ENCODE peak calls at places on chromosomes 4 and X, in five cellular contexts. D, A, R, T and Y are unnamed samples.

GRCh38 chr4:74932832-74933561 is at the start of gene PARM1:
- DNase-seq in D (peak; percentile 58), A (peak; percentile 76), R (peak; percentile 92), T (peak; percentile 81), Y (peak; percentile 60)

GRCh38 chr4:39104255-39104654 is 42.2 kb downstream of the KLHL5 start:
- DNase-seq in D (no peak), A (no peak), R (no peak), T (no peak), Y (no peak)

GRCh38 chr4:161696957-161697356 is 466.8 kb downstream of the FSTL5 start:
- DNase-seq in D (no peak), A (no peak), R (no peak), T (no peak), Y (no peak)

GRCh38 chr4:115918149-115918548 is 804.7 kb upstream of the NDST4 start:
- DNase-seq in D (no peak), A (no peak), R (no peak), T (no peak), Y (no peak)

GRCh38 chr4:24070117-24070516 is 180.3 kb upstream of the PPARGC1A start:
- DNase-seq in D (no peak), A (peak; percentile 79), R (no peak), T (no peak), Y (peak; percentile 39)

GRCh38 chr4:6907658-6908191 is 1.9 kb upstream of the TBC1D14 start:
- DNase-seq in D (peak; percentile 67), A (no peak), R (peak; percentile 45), T (no peak), Y (peak; percentile 31)

GRCh38 chr4:13294961-13295605 is 189.1 kb downstream of the RAB28 start:
- DNase-seq in D (no peak), A (no peak), R (no peak), T (no peak), Y (peak; percentile 10)

GRCh38 chr4:154614306-154614705 is 1.9 kb upstream of the FGG start:
- DNase-seq in D (no peak), A (no peak), R (no peak), T (no peak), Y (no peak)

GRCh38 chrX:120380699-120381098 is 18.8 kb downstream of the ATP1B4 start:
- DNase-seq in D (no peak), A (peak; percentile 5), R (no peak), T (no peak), Y (no peak)

GRCh38 chr4:26140150-26140898 is 180.5 kb upstream of the RBPJ start:
- DNase-seq in D (no peak), A (peak; percentile 69), R (no peak), T (no peak), Y (peak; percentile 22)

GRCh38 chr4:1723131-1723801 is 1.9 kb downstream of the TACC3 start:
- DNase-seq in D (no peak), A (no peak), R (no peak), T (peak; percentile 25), Y (no peak)

GRCh38 chr4:73662709-73663546 is 42.7 kb upstream of the RASSF6 start:
- DNase-seq in D (no peak), A (peak; percentile 86), R (no peak), T (no peak), Y (peak; percentile 85)

GRCh38 chr4:132346016-132346415 is 803.1 kb upstream of the PCDH10 start:
- DNase-seq in D (no peak), A (no peak), R (no peak), T (no peak), Y (no peak)

GRCh38 chrX:24154490-24155034 is 5.0 kb downstream of the ZFX start:
- DNase-seq in D (peak; percentile 33), A (no peak), R (no peak), T (no peak), Y (peak; percentile 60)

GRCh38 chrX:12747433-12747832 is 43.8 kb upstream of the PRPS2 start:
- DNase-seq in D (no peak), A (no peak), R (no peak), T (no peak), Y (no peak)

GRCh38 chrX:2351999-2352995 is 148.5 kb downstream of the DHRSX start:
- DNase-seq in D (no peak), A (peak; percentile 96), R (peak; percentile 33), T (no peak), Y (peak; percentile 77)

GRCh38 chrX:124028177-124028576 is 66.7 kb downstream of the STAG2 start:
- DNase-seq in D (no peak), A (no peak), R (no peak), T (no peak), Y (peak; percentile 37)

GRCh38 chrX:49166914-49167739 is 4.6 kb downstream of the MAGIX start:
- DNase-seq in D (peak; percentile 30), A (peak; percentile 87), R (peak; percentile 80), T (no peak), Y (peak; percentile 75)

GRCh38 chr4:121977251-121978168 is 25.6 kb upstream of the TRPC3 start:
- DNase-seq in D (no peak), A (no peak), R (no peak), T (no peak), Y (peak; percentile 19)

GRCh38 chrX:31333181-31333831 is 261.5 kb upstream of the FTHL17 start:
- DNase-seq in D (no peak), A (peak; percentile 78), R (no peak), T (no peak), Y (peak; percentile 48)

GRCh38 chr4:74206088-74206826 is 48.3 kb downstream of the MTHFD2L start:
- DNase-seq in D (no peak), A (peak; percentile 76), R (peak; percentile 27), T (no peak), Y (peak; percentile 89)

GRCh38 chr4:6228158-6229067 is 28.1 kb upstream of the JAKMIP1 start:
- DNase-seq in D (peak; percentile 15), A (no peak), R (no peak), T (no peak), Y (no peak)

GRCh38 chr4:102869569-102870227 is 906 bp downstream of the CISD2 start:
- DNase-seq in D (no peak), A (no peak), R (no peak), T (no peak), Y (no peak)